ENCODE peak calls at places on chromosomes 2 and 18, in nine cellular contexts. B is SHP77 treated with DMSO at 0.1 percent for 48 hours; I is activated CD8-positive, alpha-beta memory T cell treated with anti-CD3 and anti-CD28 coated beads for 24 hours; T is activated CD4-positive, alpha-beta T cell treated with anti-CD3 and anti-CD28 coated beads for 24 hours; R is mucosa of gallbladder; Z is NAMALWA; S is stimulated activated CD4-positive, alpha-beta T cell treated with anti-CD3 and anti-CD28 coated beads, Interleukin-1b, Interleukin-23, amount 100 ng/mL, for 24 hours; J is nucleus accumbens; P is iris pigment epithelial cell. C is an unnamed sample.

GRCh38 chr2:149441255-149441654 is 110.9 kb downstream of the LYPD6 start:
- DNase-seq in Z (no peak), J (no peak), R (no peak), I (no peak), T (no peak), S (no peak), B (no peak), P (peak), C (no peak)

GRCh38 chr2:234468503-234468902 is 28.4 kb downstream of the ARL4C start:
- DNase-seq in P (no peak), S (no peak), I (no peak), R (no peak), B (no peak), Z (no peak), J (no peak), T (no peak), C (no peak)

GRCh38 chr2:113041871-113042270 is 10.8 kb downstream of the IL36B start:
- DNase-seq in R (no peak), J (no peak), T (no peak), Z (peak), S (no peak), I (no peak), P (no peak), B (no peak), C (peak)

GRCh38 chr2:191001032-191001431 is 12.9 kb downstream of the STAT1 start:
- DNase-seq in I (no peak), T (no peak), R (no peak), B (no peak), Z (no peak), P (no peak), J (no peak), S (no peak), C (no peak)

GRCh38 chr18:5466256-5466655 is 77.5 kb downstream of the EPB41L3 start:
- DNase-seq in B (no peak), I (no peak), J (no peak), P (no peak), R (no peak), S (no peak), T (no peak), Z (no peak), C (no peak)

GRCh38 chr18:28167835-28168349 is 9.0 kb downstream of the CDH2 start:
- DNase-seq in S (no peak), B (no peak), Z (no peak), I (no peak), T (no peak), P (peak), R (no peak), J (no peak), C (no peak)

GRCh38 chr2:225932741-225933413 is 533.4 kb downstream of the NYAP2 start:
- DNase-seq in P (peak), Z (no peak), I (no peak), T (no peak), R (no peak), B (no peak), J (no peak), S (no peak), C (no peak)

GRCh38 chr18:23365602-23366001 is 87.5 kb upstream of the RIOK3 start:
- DNase-seq in S (no peak), P (peak), T (no peak), J (no peak), R (no peak), Z (no peak), I (no peak), B (no peak), C (no peak)

GRCh38 chr2:104405628-104406027 is 448.3 kb upstream of the POU3F3 start:
- DNase-seq in Z (no peak), I (no peak), J (no peak), S (no peak), T (no peak), R (no peak), P (no peak), B (no peak), C (no peak)

GRCh38 chr2:95008311-95008710 is 17.2 kb upstream of the MAL start:
- DNase-seq in T (no peak), B (no peak), P (no peak), J (no peak), S (no peak), I (no peak), R (no peak), Z (no peak), C (no peak)

GRCh38 chr2:106314427-106314826 is 120.3 kb upstream of the UXS1 start:
- DNase-seq in P (no peak), T (no peak), S (no peak), Z (no peak), J (no peak), B (no peak), I (no peak), R (no peak), C (no peak)

GRCh38 chr2:217357886-217358620 is 498.2 kb upstream of the TNP1 start:
- DNase-seq in B (no peak), R (no peak), S (no peak), J (no peak), P (no peak), Z (no peak), I (no peak), T (no peak), C (no peak)

GRCh38 chr2:240341064-240341463 is 94.4 kb upstream of the GPC1 start:
- DNase-seq in B (no peak), Z (no peak), T (no peak), P (no peak), S (no peak), I (no peak), J (no peak), R (no peak), C (no peak)

GRCh38 chr2:135820003-135820618 is 16.9 kb downstream of the LCT start:
- DNase-seq in Z (no peak), B (no peak), R (no peak), I (peak), P (peak), J (no peak), S (peak), T (peak), C (no peak)

GRCh38 chr2:33477473-33478468 is 1.3 kb downstream of the RASGRP3 start:
- DNase-seq in Z (peak), R (peak), J (no peak), I (peak), T (no peak), P (no peak), S (no peak), B (no peak), C (no peak)

GRCh38 chr2:236367791-236368289 is 103.6 kb upstream of the ASB18 start:
- DNase-seq in T (no peak), Z (no peak), B (no peak), S (no peak), P (no peak), J (no peak), R (no peak), I (no peak), C (peak)

GRCh38 chr2:163200726-163201125 is 362.2 kb upstream of the KCNH7 start:
- DNase-seq in S (no peak), R (no peak), J (no peak), T (no peak), P (no peak), Z (no peak), B (no peak), I (no peak), C (no peak)

GRCh38 chr2:157056200-157056676 is 201.3 kb upstream of the GALNT5 start:
- DNase-seq in J (no peak), R (no peak), I (no peak), T (no peak), Z (no peak), S (no peak), B (peak), P (peak), C (no peak)

GRCh38 chr18:46596119-46596518 is 60.9 kb downstream of the LOXHD1 start:
- DNase-seq in S (no peak), P (peak), B (no peak), Z (no peak), I (no peak), J (no peak), R (no peak), T (no peak), C (no peak)

GRCh38 chr2:38122344-38122743 is 46.4 kb upstream of the CYP1B1 start:
- DNase-seq in S (no peak), R (no peak), P (no peak), B (no peak), T (no peak), Z (no peak), I (no peak), J (no peak), C (no peak)

GRCh38 chr18:59917422-59917821 is 17.6 kb downstream of the PMAIP1 start:
- DNase-seq in R (no peak), T (no peak), S (no peak), P (peak), I (peak), Z (no peak), B (no peak), J (no peak), C (no peak)

GRCh38 chr2:236109061-236109460 is 59.1 kb downstream of the GBX2 start:
- DNase-seq in S (no peak), P (no peak), R (no peak), I (no peak), J (no peak), Z (no peak), B (no peak), T (no peak), C (no peak)

GRCh38 chr2:10721344-10722251 is at the start of gene ATP6V1C2:
- DNase-seq in Z (peak), J (no peak), B (no peak), R (no peak), S (peak), I (peak), P (no peak), T (no peak), C (no peak)

GRCh38 chr18:37248281-37248680 is 317.3 kb downstream of the CELF4 start:
- DNase-seq in R (no peak), I (no peak), P (no peak), T (no peak), J (no peak), Z (no peak), S (no peak), B (no peak), C (no peak)

GRCh38 chr2:100551303-100551702 is 11.5 kb upstream of the PDCL3 start:
- DNase-seq in J (no peak), B (no peak), R (no peak), T (no peak), S (no peak), Z (no peak), I (no peak), P (no peak), C (no peak)

GRCh38 chr2:3423492-3424170 is 44.1 kb downstream of the TRAPPC12 start:
- DNase-seq in S (peak), J (no peak), P (peak), I (peak), T (peak), B (peak), Z (peak), R (peak), C (no peak)

GRCh38 chr2:172672999-172673726 is 62.5 kb upstream of the RAPGEF4 start:
- DNase-seq in T (no peak), S (no peak), Z (no peak), B (no peak), I (no peak), J (no peak), P (peak), R (peak), C (no peak)

GRCh38 chr18:5463390-5463789 is 80.4 kb downstream of the EPB41L3 start:
- DNase-seq in R (no peak), T (no peak), I (no peak), B (no peak), P (peak), Z (no peak), J (no peak), S (no peak), C (peak)

GRCh38 chr2:145751634-145752033 is 1231.7 kb upstream of the ZEB2 start:
- DNase-seq in B (no peak), S (no peak), P (peak), T (no peak), Z (peak), I (no peak), J (no peak), R (no peak), C (no peak)

GRCh38 chr2:113067681-113068080 is at the start of gene IL1F10:
- DNase-seq in J (no peak), B (no peak), P (no peak), R (no peak), Z (no peak), T (no peak), S (no peak), I (peak), C (peak)